ENCODE peak calls at places on chromosomes 7 and 10, in ten cellular contexts. One of them, this sample, is unnamed.

GRCh38 chr10:31768467-31768866 is 160.2 kb downstream of the ARHGAP12 start:
- DNase-seq in PC-9: no peak
- DNase-seq in astrocyte of the hippocampus: no peak
- DNase-seq in NCI-H345: no peak
- DNase-seq in NCI-H1092 treated with DMSO at 0.1 percent for 48 hours: no peak
- DNase-seq in islet precursor cell: no peak
- DNase-seq in neural crest cell: no peak
- DNase-seq in anterior cingulate cortex: no peak
- DNase-seq in cerebellar nuclear complex: no peak
- DNase-seq in NCI-H2081: no peak
- DNase-seq in this sample: no peak

GRCh38 chr10:93412801-93413200 is 69.3 kb downstream of the MYOF start:
- DNase-seq in astrocyte of the hippocampus: no peak
- DNase-seq in cerebellar nuclear complex: no peak
- DNase-seq in NCI-H345: no peak
- DNase-seq in islet precursor cell: no peak
- DNase-seq in anterior cingulate cortex: no peak
- DNase-seq in NCI-H1092 treated with DMSO at 0.1 percent for 48 hours: no peak
- DNase-seq in neural crest cell: no peak
- DNase-seq in NCI-H2081: peak
- DNase-seq in PC-9: no peak
- DNase-seq in this sample: no peak

GRCh38 chr7:2982831-2983230 is 60.8 kb downstream of the CARD11 start:
- DNase-seq in astrocyte of the hippocampus: no peak
- DNase-seq in anterior cingulate cortex: no peak
- DNase-seq in cerebellar nuclear complex: no peak
- DNase-seq in NCI-H2081: no peak
- DNase-seq in NCI-H1092 treated with DMSO at 0.1 percent for 48 hours: no peak
- DNase-seq in neural crest cell: no peak
- DNase-seq in NCI-H345: no peak
- DNase-seq in islet precursor cell: no peak
- DNase-seq in PC-9: no peak
- DNase-seq in this sample: peak

GRCh38 chr10:86312701-86313270 is 53.8 kb downstream of the GRID1 start:
- DNase-seq in NCI-H1092 treated with DMSO at 0.1 percent for 48 hours: no peak
- DNase-seq in NCI-H2081: peak
- DNase-seq in NCI-H345: no peak
- DNase-seq in astrocyte of the hippocampus: no peak
- DNase-seq in neural crest cell: no peak
- DNase-seq in cerebellar nuclear complex: no peak
- DNase-seq in PC-9: no peak
- DNase-seq in anterior cingulate cortex: no peak
- DNase-seq in islet precursor cell: no peak
- DNase-seq in this sample: no peak

GRCh38 chr10:113518415-113518814 is 34.4 kb upstream of the HABP2 start:
- DNase-seq in NCI-H345: no peak
- DNase-seq in anterior cingulate cortex: no peak
- DNase-seq in islet precursor cell: peak
- DNase-seq in NCI-H2081: no peak
- DNase-seq in NCI-H1092 treated with DMSO at 0.1 percent for 48 hours: no peak
- DNase-seq in PC-9: no peak
- DNase-seq in neural crest cell: no peak
- DNase-seq in astrocyte of the hippocampus: no peak
- DNase-seq in cerebellar nuclear complex: no peak
- DNase-seq in this sample: no peak

GRCh38 chr10:78415111-78415510 is 381.4 kb downstream of the RPS24 start:
- DNase-seq in NCI-H1092 treated with DMSO at 0.1 percent for 48 hours: no peak
- DNase-seq in cerebellar nuclear complex: no peak
- DNase-seq in islet precursor cell: peak
- DNase-seq in anterior cingulate cortex: no peak
- DNase-seq in astrocyte of the hippocampus: no peak
- DNase-seq in neural crest cell: no peak
- DNase-seq in NCI-H2081: no peak
- DNase-seq in NCI-H345: no peak
- DNase-seq in PC-9: no peak
- DNase-seq in this sample: no peak

GRCh38 chr7:44622342-44623151 is 16.1 kb downstream of the OGDH start:
- DNase-seq in NCI-H1092 treated with DMSO at 0.1 percent for 48 hours: no peak
- DNase-seq in neural crest cell: no peak
- DNase-seq in anterior cingulate cortex: no peak
- DNase-seq in islet precursor cell: no peak
- DNase-seq in PC-9: no peak
- DNase-seq in astrocyte of the hippocampus: no peak
- DNase-seq in cerebellar nuclear complex: no peak
- DNase-seq in NCI-H2081: no peak
- DNase-seq in NCI-H345: no peak
- DNase-seq in this sample: no peak

GRCh38 chr7:92226981-92227380 is 18.7 kb downstream of the KRIT1 start:
- DNase-seq in neural crest cell: no peak
- DNase-seq in astrocyte of the hippocampus: no peak
- DNase-seq in NCI-H1092 treated with DMSO at 0.1 percent for 48 hours: no peak
- DNase-seq in NCI-H2081: no peak
- DNase-seq in cerebellar nuclear complex: no peak
- DNase-seq in islet precursor cell: no peak
- DNase-seq in anterior cingulate cortex: no peak
- DNase-seq in NCI-H345: no peak
- DNase-seq in PC-9: no peak
- DNase-seq in this sample: no peak

GRCh38 chr7:139850906-139851305 is 21.8 kb downstream of the TBXAS1 start:
- DNase-seq in astrocyte of the hippocampus: no peak
- DNase-seq in anterior cingulate cortex: no peak
- DNase-seq in islet precursor cell: no peak
- DNase-seq in cerebellar nuclear complex: no peak
- DNase-seq in PC-9: no peak
- DNase-seq in neural crest cell: no peak
- DNase-seq in NCI-H345: no peak
- DNase-seq in NCI-H1092 treated with DMSO at 0.1 percent for 48 hours: no peak
- DNase-seq in NCI-H2081: no peak
- DNase-seq in this sample: no peak

GRCh38 chr7:84941291-84941690 is 245.6 kb downstream of the SEMA3D start:
- DNase-seq in NCI-H2081: no peak
- DNase-seq in NCI-H345: no peak
- DNase-seq in neural crest cell: no peak
- DNase-seq in NCI-H1092 treated with DMSO at 0.1 percent for 48 hours: no peak
- DNase-seq in astrocyte of the hippocampus: no peak
- DNase-seq in cerebellar nuclear complex: no peak
- DNase-seq in islet precursor cell: no peak
- DNase-seq in PC-9: no peak
- DNase-seq in anterior cingulate cortex: no peak
- DNase-seq in this sample: no peak

GRCh38 chr7:42605381-42605780 is 306.5 kb downstream of the C7orf25 start:
- DNase-seq in neural crest cell: no peak
- DNase-seq in islet precursor cell: no peak
- DNase-seq in cerebellar nuclear complex: no peak
- DNase-seq in PC-9: no peak
- DNase-seq in anterior cingulate cortex: no peak
- DNase-seq in NCI-H345: no peak
- DNase-seq in astrocyte of the hippocampus: peak
- DNase-seq in NCI-H2081: no peak
- DNase-seq in NCI-H1092 treated with DMSO at 0.1 percent for 48 hours: no peak
- DNase-seq in this sample: no peak

GRCh38 chr10:110569736-110570135 is 2.2 kb downstream of the SMC3 start:
- DNase-seq in islet precursor cell: no peak
- DNase-seq in NCI-H1092 treated with DMSO at 0.1 percent for 48 hours: no peak
- DNase-seq in neural crest cell: no peak
- DNase-seq in PC-9: no peak
- DNase-seq in astrocyte of the hippocampus: no peak
- DNase-seq in NCI-H2081: no peak
- DNase-seq in anterior cingulate cortex: no peak
- DNase-seq in cerebellar nuclear complex: no peak
- DNase-seq in NCI-H345: no peak
- DNase-seq in this sample: no peak

GRCh38 chr10:89327803-89328441 is at the start of gene IFIT3:
- DNase-seq in NCI-H345: no peak
- DNase-seq in NCI-H1092 treated with DMSO at 0.1 percent for 48 hours: no peak
- DNase-seq in neural crest cell: peak
- DNase-seq in anterior cingulate cortex: peak
- DNase-seq in cerebellar nuclear complex: no peak
- DNase-seq in islet precursor cell: no peak
- DNase-seq in NCI-H2081: no peak
- DNase-seq in PC-9: peak
- DNase-seq in astrocyte of the hippocampus: peak
- DNase-seq in this sample: no peak